ENCODE peak calls at places on chromosome 5, in four cellular contexts. X, Q, C and S are unnamed samples.

GRCh38 chr5:82277613-82277986 is 554 bp downstream of the RPS23 start:
- DNase-seq in Q (no peak), C (no peak), X (no peak), S (no peak)

GRCh38 chr5:13359326-13359725 is 585.2 kb downstream of the DNAH5 start:
- DNase-seq in Q (no peak), C (no peak), X (no peak), S (no peak)

GRCh38 chr5:124706729-124707361 is 39.6 kb downstream of the ZNF608 start:
- DNase-seq in Q (no peak), C (peak), X (peak), S (peak)

GRCh38 chr5:9294793-9295465 is 250.9 kb downstream of the SEMA5A start:
- DNase-seq in Q (peak), C (no peak), X (no peak), S (no peak)

GRCh38 chr5:103223031-103223955 is 35.3 kb upstream of the MACIR start:
- DNase-seq in X (no peak), Q (no peak), C (no peak), S (no peak)

GRCh38 chr5:141811287-141812155 is 66.7 kb downstream of the PCDH1 start:
- DNase-seq in X (no peak), C (no peak), Q (peak), S (no peak)

GRCh38 chr5:135192351-135192750 is 158.3 kb upstream of the PITX1 start:
- DNase-seq in X (no peak), C (no peak), Q (no peak), S (no peak)

GRCh38 chr5:73204302-73204701 is 31.3 kb downstream of the TMEM174 start:
- DNase-seq in X (peak), C (no peak), Q (no peak), S (peak)

GRCh38 chr5:1524481-1524798 is 680 bp upstream of the LPCAT1 start:
- DNase-seq in X (no peak), Q (no peak), C (no peak), S (no peak)